ENCODE peak calls at places on chromosomes 4 and X, in four cellular contexts. N is tibial artery, O is psoas muscle, K is fibroblast of mammary gland. U is an unnamed sample.
A peak's percentile ranks its signal among the peaks of the same experiment; 100 is the strongest.

GRCh38 chr4:168831919-168832745 is 177.9 kb downstream of the CBR4 start:
- DNase-seq in K (peak; percentile 63), O (peak; percentile 88), N (peak; percentile 90), U (peak; percentile 45)

GRCh38 chr4:148814030-148814429 is 371.8 kb upstream of the NR3C2 start:
- DNase-seq in N (no peak), K (no peak), O (no peak), U (no peak)

GRCh38 chrX:103343105-103343504 is 13.1 kb downstream of the TCEAL7 start:
- DNase-seq in N (no peak), O (no peak), K (peak; percentile 63), U (peak; percentile 38)

GRCh38 chr4:25911356-25911755 is 2.7 kb upstream of the SMIM20 start:
- DNase-seq in O (no peak), K (no peak), N (no peak), U (no peak)

GRCh38 chrX:41116948-41117347 is 31.7 kb downstream of the USP9X start:
- DNase-seq in N (no peak), O (no peak), K (no peak), U (peak; percentile 84)

GRCh38 chrX:138150709-138151108 is 560.8 kb downstream of the FGF13 start:
- DNase-seq in N (no peak), O (no peak), K (no peak), U (peak; percentile 0)

GRCh38 chrX:40933132-40934078 is 151.8 kb upstream of the USP9X start:
- DNase-seq in O (no peak), K (peak; percentile 72), N (no peak), U (peak; percentile 47)

GRCh38 chr4:152522245-152522644 is 13.6 kb downstream of the FBXW7 start:
- DNase-seq in N (no peak), K (no peak), O (no peak), U (no peak)

GRCh38 chrX:24231169-24231568 is 81.6 kb downstream of the ZFX start:
- DNase-seq in N (no peak), K (peak; percentile 93), O (no peak), U (peak; percentile 66)

GRCh38 chr4:8181844-8182243 is 17.2 kb upstream of the SH3TC1 start:
- DNase-seq in K (no peak), N (no peak), O (no peak), U (no peak)

GRCh38 chr4:39043697-39044363 is 11.6 kb upstream of the TMEM156 start:
- DNase-seq in O (no peak), K (peak; percentile 33), N (no peak), U (peak; percentile 55)

GRCh38 chr4:147730333-147730732 is 1.6 kb upstream of the ARHGAP10 start:
- DNase-seq in O (no peak), K (no peak), N (no peak), U (no peak)

DNA sequence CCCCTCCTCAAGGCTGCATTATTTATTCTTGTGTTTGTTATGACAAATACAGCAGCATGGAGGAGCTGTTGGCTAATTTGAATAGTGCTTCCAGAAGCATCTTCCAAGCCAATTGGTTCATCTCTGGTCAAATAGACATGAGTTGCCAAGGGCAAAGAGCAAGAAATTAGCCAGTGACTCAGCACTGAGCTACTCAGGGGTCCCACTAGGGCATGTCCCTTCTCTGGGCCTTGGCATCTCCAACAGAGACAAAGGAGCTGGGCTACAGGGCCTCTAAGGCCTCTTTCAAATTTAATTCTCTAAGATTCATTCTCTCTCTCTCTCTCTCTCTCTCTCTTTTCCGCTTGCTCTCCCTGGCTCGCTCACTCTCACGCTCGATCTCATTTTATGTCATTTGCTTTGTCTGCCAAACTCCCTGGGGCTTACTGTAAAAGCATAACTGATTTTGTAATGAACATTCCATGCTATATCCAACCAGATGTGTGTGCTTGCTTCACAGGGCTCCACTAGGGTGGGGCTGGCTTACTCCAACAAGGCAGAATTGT is 86.7 kb upstream of the MAGEA4 start:
- DNase-seq in K (peak; percentile 89), O (no peak), N (peak; percentile 20), U (no peak)
- TF ChIP-seq CTCF in K (peak; percentile 48), O (no peak), N (no peak), U (no peak)

GRCh38 chr4:176788971-176789370 is 3.8 kb downstream of the VEGFC start:
- DNase-seq in N (no peak), K (no peak), O (no peak), U (no peak)

GRCh38 chr4:176790398-176790797 is 2.3 kb downstream of the VEGFC start:
- DNase-seq in K (no peak), O (no peak), N (no peak), U (no peak)

GRCh38 chr4:176791591-176792347 is 953 bp downstream of the VEGFC start:
- DNase-seq in O (peak; percentile 52), N (no peak), K (peak; percentile 63), U (peak; percentile 1)

GRCh38 chr4:176788248-176788647 is 4.5 kb downstream of the VEGFC start:
- DNase-seq in K (no peak), N (no peak), O (no peak), U (no peak)

GRCh38 chr4:176789955-176790354 is 2.8 kb downstream of the VEGFC start:
- DNase-seq in K (peak; percentile 92), N (no peak), O (no peak), U (peak; percentile 45)
- H3K4me3 ChIP-seq in K (peak overlapping the region; percentile 94), N (no peak overlapping the region), O (peak overlapping the region; percentile 82), U (no peak overlapping the region)

GRCh38 chr4:165112258-165113156 is at the start of gene TMEM192:
- DNase-seq in N (peak; percentile 92), K (peak; percentile 82), O (peak; percentile 96), U (peak; percentile 95)
- TF ChIP-seq CTCF in N (peak; percentile 37), K (no peak), O (peak; percentile 34), U (peak; percentile 50)

GRCh38 chr4:2812985-2813384 is 20.1 kb downstream of the SH3BP2 start:
- DNase-seq in K (peak; percentile 13), O (no peak), N (no peak), U (peak; percentile 30)

GRCh38 chr4:2814627-2815026 is 21.7 kb downstream of the SH3BP2 start:
- DNase-seq in O (no peak), K (no peak), N (no peak), U (no peak)

GRCh38 chr4:2811830-2812599 is 19.1 kb downstream of the SH3BP2 start:
- DNase-seq in N (peak; percentile 76), K (peak; percentile 70), O (peak; percentile 88), U (peak; percentile 90)

GRCh38 chr4:2812600-2812932 is 19.7 kb downstream of the SH3BP2 start:
- DNase-seq in O (no peak), K (no peak), N (no peak), U (peak; percentile 40)

DNA sequence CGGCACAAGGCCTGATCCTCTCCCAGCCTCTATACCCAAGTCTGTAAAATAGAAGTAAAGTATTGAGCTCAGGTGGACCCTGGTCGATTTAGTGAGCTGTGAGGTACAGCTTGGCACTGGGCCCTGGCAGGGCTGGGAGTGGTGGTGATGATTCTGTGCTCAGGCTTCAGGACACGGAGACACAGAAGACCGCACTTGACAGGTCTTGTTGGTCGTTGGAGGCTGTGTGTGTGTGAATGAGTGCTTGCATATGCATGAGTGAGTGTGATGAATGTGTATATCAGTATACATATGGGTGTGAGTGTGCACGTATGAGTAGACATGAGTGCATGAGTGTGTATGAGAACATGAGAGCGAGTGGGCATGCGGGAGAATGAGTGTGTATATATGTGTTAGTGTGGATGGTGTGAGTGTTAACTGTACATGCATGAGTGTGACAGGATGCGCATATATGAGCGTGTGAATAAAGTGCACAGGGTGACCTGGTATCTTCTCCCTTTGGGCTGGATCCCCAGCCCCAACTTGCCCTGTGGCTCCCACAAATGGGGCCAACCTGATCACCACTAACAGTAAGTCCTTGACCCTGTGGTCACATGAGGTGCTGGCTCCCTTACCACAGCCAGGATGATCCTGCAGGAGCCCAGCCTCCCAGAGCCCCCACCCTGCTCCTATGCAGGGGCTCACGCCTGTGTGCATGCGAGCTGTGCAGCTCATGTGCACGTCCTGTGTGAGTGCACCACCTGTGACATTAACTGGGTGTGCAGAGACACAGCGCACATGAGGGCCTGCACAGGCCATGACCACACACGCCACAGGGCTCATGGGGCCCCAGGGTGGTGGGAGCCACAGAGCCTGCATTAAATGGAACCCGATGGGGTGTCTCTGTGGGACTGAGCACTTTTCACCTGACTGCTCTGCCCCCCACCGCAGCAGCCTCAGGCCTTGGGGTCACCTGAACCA is 20.8 kb downstream of the SH3BP2 start:
- DNase-seq in K (no peak), N (no peak), O (no peak), U (no peak)
- H3K4me3 ChIP-seq in K (peak overlapping the region; percentile 34), N (peak overlapping the region; percentile 24), O (peak overlapping the region; percentile 78), U (peak overlapping the region; percentile 77)

GRCh38 chrX:109714340-109714958 is 18.6 kb downstream of the ACSL4 start:
- DNase-seq in N (no peak), O (no peak), K (peak; percentile 84), U (no peak)

GRCh38 chrX:109704563-109704962 is 28.5 kb downstream of the ACSL4 start:
- DNase-seq in O (no peak), N (no peak), K (no peak), U (peak; percentile 67)

GRCh38 chrX:109710181-109710580 is 22.9 kb downstream of the ACSL4 start:
- DNase-seq in O (no peak), N (no peak), K (peak; percentile 14), U (no peak)

GRCh38 chrX:109707322-109707721 is 25.7 kb downstream of the ACSL4 start:
- DNase-seq in O (no peak), K (no peak), N (no peak), U (no peak)

GRCh38 chrX:109709129-109709631 is 23.9 kb downstream of the ACSL4 start:
- DNase-seq in O (no peak), K (peak; percentile 64), N (no peak), U (peak; percentile 73)
- TF ChIP-seq CTCF in O (no peak), K (peak; percentile 20), N (no peak), U (no peak)

GRCh38 chr4:142351958-142352357 is 494.1 kb downstream of the INPP4B start:
- DNase-seq in K (no peak), N (no peak), O (no peak), U (no peak)
- H3K4me3 ChIP-seq in K (no peak overlapping the region), N (no peak overlapping the region), O (peak overlapping the region; percentile 23), U (no peak overlapping the region)

GRCh38 chr4:113882668-113883067 is 96.8 kb downstream of the ARSJ start:
- DNase-seq in K (peak; percentile 19), O (no peak), N (no peak), U (no peak)

GRCh38 chr4:113881256-113881655 is 98.2 kb downstream of the ARSJ start:
- DNase-seq in N (no peak), K (peak; percentile 25), O (no peak), U (no peak)

GRCh38 chr4:113874480-113874879 is 105.0 kb downstream of the ARSJ start:
- DNase-seq in N (no peak), K (no peak), O (no peak), U (no peak)

GRCh38 chr4:113880240-113881028 is 99.0 kb downstream of the ARSJ start:
- DNase-seq in N (no peak), K (no peak), O (no peak), U (no peak)

GRCh38 chr4:113878718-113879117 is 100.7 kb downstream of the ARSJ start:
- DNase-seq in O (no peak), K (peak; percentile 25), N (no peak), U (no peak)
- TF ChIP-seq CTCF in O (no peak), K (peak; percentile 19), N (no peak), U (no peak)